ENCODE peak calls at places on chromosomes 1 and 21, in six cellular contexts. C, G, H, R, S and U are unnamed samples.

GRCh38 chr1:162111572-162111971 is 42.1 kb downstream of the NOS1AP start:
- DNase-seq in G (no peak), C (no peak), R (no peak), H (no peak), S (no peak), U (no peak)

GRCh38 chr1:55215194-55216021 is at the start of gene USP24:
- DNase-seq in C (peak; percentile 71), H (peak; percentile 94), S (peak; percentile 66), R (peak; percentile 92), G (peak; percentile 65), U (no peak)

GRCh38 chr21:36756527-36756926 is 57.6 kb downstream of the SIM2 start:
- DNase-seq in C (peak; percentile 67), S (no peak), G (no peak), H (peak; percentile 59), R (no peak), U (no peak)

GRCh38 chr1:70449049-70449448 is 38.0 kb downstream of the CTH start:
- DNase-seq in H (no peak), G (no peak), S (no peak), C (no peak), R (no peak), U (no peak)

GRCh38 chr1:189662190-189662589 is 815.5 kb downstream of the BRINP3 start:
- DNase-seq in S (no peak), G (no peak), R (no peak), H (no peak), C (no peak), U (no peak)

GRCh38 chr21:31260790-31261189 is 83.3 kb downstream of the TIAM1 start:
- DNase-seq in G (peak; percentile 69), R (no peak), S (no peak), C (no peak), H (no peak), U (no peak)

GRCh38 chr1:17696417-17697301 is 58.5 kb upstream of the ACTL8 start:
- DNase-seq in C (no peak), R (no peak), G (peak; percentile 88), S (no peak), H (peak; percentile 73), U (peak; percentile 24)

GRCh38 chr1:228445867-228446584 is 29.4 kb upstream of the TRIM17 start:
- DNase-seq in R (peak; percentile 68), C (no peak), S (no peak), H (peak; percentile 78), G (peak; percentile 69), U (no peak)

GRCh38 chr1:225651376-225651871 is 1.5 kb downstream of the ENAH start:
- DNase-seq in R (no peak), G (peak; percentile 58), S (no peak), H (no peak), C (peak; percentile 57), U (no peak)

GRCh38 chr21:32413697-32414578 is 1.4 kb downstream of the EVA1C start:
- DNase-seq in R (no peak), C (no peak), H (no peak), S (no peak), G (peak; percentile 76), U (no peak)

GRCh38 chr1:24427469-24427862 is 11.9 kb downstream of the NIPAL3 start:
- DNase-seq in G (no peak), R (no peak), C (no peak), H (no peak), S (no peak), U (no peak)

GRCh38 chr21:33884361-33885157 is 31.0 kb downstream of the ATP5PO start:
- DNase-seq in C (no peak), G (peak; percentile 23), S (no peak), H (no peak), R (no peak), U (peak; percentile 79)

GRCh38 chr1:117070124-117070523 is 10.0 kb downstream of the TTF2 start:
- DNase-seq in C (no peak), S (no peak), R (no peak), H (no peak), G (peak; percentile 60), U (no peak)

GRCh38 chr1:203776636-203777035 is 11.7 kb downstream of the LAX1 start:
- DNase-seq in R (no peak), S (no peak), C (no peak), G (no peak), H (peak; percentile 18), U (no peak)

GRCh38 chr1:224800486-224801119 is 128.9 kb upstream of the DNAH14 start:
- DNase-seq in G (no peak), C (no peak), S (no peak), H (no peak), R (no peak), U (no peak)

GRCh38 chr1:4710592-4711190 is 56.3 kb downstream of the AJAP1 start:
- DNase-seq in G (no peak), R (no peak), C (no peak), H (peak; percentile 67), S (no peak), U (no peak)
- H3K4me3 ChIP-seq in G (no peak overlapping the region), R (no peak overlapping the region), C (no peak overlapping the region), H (peak overlapping the region; percentile 38), S (no peak overlapping the region), U (no peak overlapping the region)

DNA sequence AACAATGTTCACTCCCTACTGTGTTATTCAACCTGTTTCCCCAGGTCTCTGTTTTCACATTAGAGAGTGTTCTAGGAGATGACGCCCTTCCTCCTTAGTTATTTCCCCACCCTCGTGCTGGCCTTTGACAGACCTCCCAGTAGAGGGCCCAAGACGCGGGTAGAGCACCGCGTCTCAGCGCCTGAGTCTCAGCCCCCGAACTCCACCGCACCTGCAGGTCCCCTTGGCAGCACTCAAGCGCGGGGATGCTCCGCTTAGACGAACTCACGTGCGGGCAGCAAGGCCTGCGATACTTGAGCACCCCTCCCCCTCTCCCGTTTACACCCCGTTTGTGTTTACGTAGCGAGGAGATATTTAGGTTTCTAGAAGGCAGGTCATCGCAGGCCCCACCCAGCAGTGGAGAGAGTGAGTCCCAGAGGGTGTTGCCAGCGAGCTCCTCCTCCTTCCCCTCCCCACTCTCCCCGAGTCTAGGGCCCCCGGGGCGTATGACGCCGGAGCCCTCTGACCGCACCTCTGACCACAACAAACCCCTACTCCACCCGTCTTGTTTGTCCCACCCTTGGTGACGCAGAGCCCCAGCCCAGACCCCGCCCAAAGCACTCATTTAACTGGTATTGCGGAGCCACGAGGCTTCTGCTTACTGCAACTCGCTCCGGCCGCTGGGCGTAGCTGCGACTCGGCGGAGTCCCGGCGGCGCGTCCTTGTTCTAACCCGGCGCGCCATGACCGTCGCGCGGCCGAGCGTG is at the start of gene CD55:
- DNase-seq in C (peak; percentile 98), R (peak; percentile 96), H (peak; percentile 95), S (peak; percentile 99), G (peak; percentile 97), U (peak; percentile 71)
- TF ChIP-seq CTCF in C (no peak), R (no peak), H (peak; percentile 43), S (peak; percentile 28), G (peak; percentile 15), U (peak; percentile 31)

GRCh38 chr1:182699673-182700350 is 15.4 kb upstream of the RGS8 start:
- DNase-seq in R (peak; percentile 64), S (no peak), C (no peak), H (peak; percentile 74), G (no peak), U (no peak)
- H3K4me3 ChIP-seq in R (no peak overlapping the region), S (no peak overlapping the region), C (no peak overlapping the region), H (no peak overlapping the region), G (no peak overlapping the region), U (no peak overlapping the region)

GRCh38 chr1:11571906-11572616 is 82.2 kb downstream of the FBXO2 start:
- DNase-seq in C (no peak), H (peak; percentile 71), S (no peak), R (no peak), G (no peak), U (no peak)
- TF ChIP-seq CTCF in C (peak; percentile 27), H (peak; percentile 60), S (peak; percentile 13), R (no peak), G (peak; percentile 5), U (no peak)

GRCh38 chr1:6280761-6281451 is 20.0 kb upstream of the GPR153 start:
- DNase-seq in C (no peak), S (no peak), G (no peak), H (peak; percentile 76), R (no peak), U (no peak)
- H3K4me3 ChIP-seq in C (no peak overlapping the region), S (no peak overlapping the region), G (no peak overlapping the region), H (no peak overlapping the region), R (no peak overlapping the region), U (no peak overlapping the region)

GRCh38 chr1:167059729-167060107 is 30.5 kb downstream of the GPA33 start:
- DNase-seq in S (no peak), H (no peak), C (no peak), G (no peak), R (no peak), U (no peak)

GRCh38 chr1:167061073-167061464 is 29.1 kb downstream of the GPA33 start:
- DNase-seq in G (no peak), H (no peak), S (no peak), C (no peak), R (no peak), U (no peak)

GRCh38 chr1:167059045-167059728 is 31.0 kb downstream of the GPA33 start:
- DNase-seq in G (peak; percentile 73), H (peak; percentile 80), R (peak; percentile 74), C (peak; percentile 58), S (peak; percentile 75), U (no peak)

GRCh38 chr1:167057297-167057688 is 32.9 kb downstream of the GPA33 start:
- DNase-seq in S (no peak), H (peak; percentile 82), G (peak; percentile 37), R (no peak), C (peak; percentile 63), U (no peak)

DNA sequence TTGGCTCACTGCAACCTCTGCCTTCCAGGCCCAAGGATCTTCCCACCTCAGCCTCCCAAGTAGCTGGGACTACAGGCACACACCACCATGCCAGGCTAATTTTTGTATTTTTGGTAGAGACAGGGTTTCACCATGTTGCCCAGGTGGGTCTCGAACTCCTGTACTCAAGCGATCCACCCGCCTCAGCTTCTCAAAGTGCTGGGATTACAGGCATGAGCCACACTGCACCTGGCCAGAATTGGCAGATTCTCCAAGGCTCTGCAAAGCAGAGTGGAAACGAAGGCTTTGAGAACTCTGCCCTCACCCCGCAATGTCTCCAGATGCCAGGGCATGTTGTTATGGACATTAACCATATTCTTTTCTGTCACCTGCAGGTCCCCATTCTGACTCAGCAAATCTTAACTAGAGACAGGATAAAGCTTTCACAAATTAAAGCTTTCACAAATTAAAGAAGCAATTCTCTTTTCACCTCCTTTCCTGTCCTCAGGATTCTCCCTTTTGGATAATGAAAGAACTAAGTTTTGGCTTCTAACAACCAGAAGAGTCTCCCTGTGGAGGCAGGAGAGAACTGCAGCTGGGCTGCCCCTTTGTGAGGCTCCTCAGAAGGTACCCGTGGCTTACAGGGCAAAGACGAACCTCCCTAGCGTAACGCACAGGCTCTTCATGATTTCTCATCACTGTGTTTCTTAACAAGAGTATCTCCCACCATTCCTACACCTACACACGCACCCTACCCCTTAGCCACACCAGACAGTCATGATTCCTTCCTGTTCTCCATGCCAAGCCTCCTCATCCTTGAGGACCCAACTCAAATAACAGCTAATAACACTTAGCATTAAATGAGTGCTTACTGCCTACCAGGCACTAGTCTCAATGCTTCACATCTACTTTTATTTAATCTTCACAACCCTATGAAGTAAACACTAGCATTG is 29.8 kb downstream of the GPA33 start:
- DNase-seq in R (no peak), G (peak; percentile 4), S (no peak), H (peak; percentile 45), C (no peak), U (no peak)
- TF ChIP-seq CTCF in R (no peak), G (peak; percentile 32), S (no peak), H (peak; percentile 35), C (peak; percentile 36), U (peak; percentile 36)

DNA sequence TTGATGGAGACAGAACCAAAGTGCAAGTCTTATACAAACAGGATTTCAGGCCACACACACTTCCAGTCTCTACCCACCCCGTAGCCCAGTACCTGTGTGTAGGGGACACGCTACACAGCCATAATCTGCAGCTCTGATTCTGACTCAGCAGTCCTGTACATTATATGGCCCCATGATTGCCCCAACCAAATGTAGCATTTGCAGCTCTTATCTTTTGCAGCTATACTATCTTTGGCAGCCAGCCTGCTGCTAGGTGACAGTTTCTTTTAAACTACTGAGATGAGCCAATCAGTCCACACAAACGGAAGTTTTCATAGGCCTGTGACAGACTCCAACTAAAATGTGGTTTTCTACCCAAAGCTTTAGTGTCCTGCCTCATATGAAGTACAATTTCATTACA is 259.6 kb upstream of the ST6GALNAC5 start:
- DNase-seq in R (no peak), S (no peak), G (no peak), H (no peak), C (no peak), U (no peak)
- H3K4me3 ChIP-seq in R (no peak overlapping the region), S (no peak overlapping the region), G (no peak overlapping the region), H (no peak overlapping the region), C (no peak overlapping the region), U (no peak overlapping the region)